ENCODE peak calls at places on chromosomes 7 and 10, in nine cellular contexts. One of them, this sample, is unnamed.

GRCh38 chr7:26958834-26959233 is 94.4 kb upstream of the SKAP2 start:
- DNase-seq in breast epithelium: no peak
- DNase-seq in upper lobe of left lung: no peak
- DNase-seq in sigmoid colon: no peak
- DNase-seq in spleen: no peak
- DNase-seq in HCT116: peak
- DNase-seq in vagina: no peak
- DNase-seq in GM12891: no peak
- DNase-seq in stomach: no peak
- DNase-seq in this sample: no peak

GRCh38 chr10:113291413-113291812 is 261.4 kb upstream of the HABP2 start:
- DNase-seq in upper lobe of left lung: no peak
- DNase-seq in HCT116: no peak
- DNase-seq in vagina: no peak
- DNase-seq in spleen: no peak
- DNase-seq in GM12891: no peak
- DNase-seq in sigmoid colon: no peak
- DNase-seq in breast epithelium: no peak
- DNase-seq in stomach: no peak
- DNase-seq in this sample: no peak

GRCh38 chr7:988963-989529 is 6.1 kb downstream of the CYP2W1 start:
- DNase-seq in breast epithelium: no peak
- DNase-seq in sigmoid colon: no peak
- DNase-seq in vagina: no peak
- DNase-seq in upper lobe of left lung: peak
- DNase-seq in HCT116: no peak
- DNase-seq in GM12891: no peak
- DNase-seq in spleen: no peak
- DNase-seq in stomach: no peak
- DNase-seq in this sample: no peak

GRCh38 chr10:131732631-131733127 is 168.1 kb upstream of the PPP2R2D start:
- DNase-seq in stomach: peak
- DNase-seq in breast epithelium: no peak
- DNase-seq in GM12891: no peak
- DNase-seq in vagina: no peak
- DNase-seq in HCT116: no peak
- DNase-seq in spleen: no peak
- DNase-seq in upper lobe of left lung: no peak
- DNase-seq in sigmoid colon: no peak
- DNase-seq in this sample: no peak

GRCh38 chr10:97494863-97495506 is 3.2 kb downstream of the MMS19 start:
- DNase-seq in breast epithelium: no peak
- DNase-seq in stomach: no peak
- DNase-seq in sigmoid colon: no peak
- DNase-seq in vagina: no peak
- DNase-seq in upper lobe of left lung: no peak
- DNase-seq in HCT116: no peak
- DNase-seq in spleen: no peak
- DNase-seq in GM12891: no peak
- DNase-seq in this sample: no peak

GRCh38 chr7:129434846-129435318 is 650 bp downstream of the STRIP2 start:
- DNase-seq in upper lobe of left lung: peak
- DNase-seq in sigmoid colon: no peak
- DNase-seq in spleen: peak
- DNase-seq in HCT116: no peak
- DNase-seq in stomach: no peak
- DNase-seq in GM12891: no peak
- DNase-seq in vagina: peak
- DNase-seq in breast epithelium: no peak
- DNase-seq in this sample: no peak

GRCh38 chr10:61974611-61975010 is 73.1 kb downstream of the ARID5B start:
- DNase-seq in HCT116: no peak
- DNase-seq in vagina: no peak
- DNase-seq in spleen: no peak
- DNase-seq in upper lobe of left lung: no peak
- DNase-seq in stomach: peak
- DNase-seq in GM12891: no peak
- DNase-seq in sigmoid colon: peak
- DNase-seq in breast epithelium: no peak
- DNase-seq in this sample: no peak

GRCh38 chr10:20059084-20059835 is 243.0 kb downstream of the PLXDC2 start:
- DNase-seq in spleen: no peak
- DNase-seq in breast epithelium: no peak
- DNase-seq in vagina: no peak
- DNase-seq in stomach: no peak
- DNase-seq in GM12891: no peak
- DNase-seq in upper lobe of left lung: no peak
- DNase-seq in HCT116: no peak
- DNase-seq in sigmoid colon: no peak
- DNase-seq in this sample: no peak

GRCh38 chr7:141071260-141071854 is 2.5 kb upstream of the TMEM178B start:
- DNase-seq in spleen: no peak
- DNase-seq in HCT116: peak
- DNase-seq in breast epithelium: no peak
- DNase-seq in vagina: no peak
- DNase-seq in stomach: no peak
- DNase-seq in sigmoid colon: peak
- DNase-seq in upper lobe of left lung: peak
- DNase-seq in GM12891: peak
- DNase-seq in this sample: no peak

DNA sequence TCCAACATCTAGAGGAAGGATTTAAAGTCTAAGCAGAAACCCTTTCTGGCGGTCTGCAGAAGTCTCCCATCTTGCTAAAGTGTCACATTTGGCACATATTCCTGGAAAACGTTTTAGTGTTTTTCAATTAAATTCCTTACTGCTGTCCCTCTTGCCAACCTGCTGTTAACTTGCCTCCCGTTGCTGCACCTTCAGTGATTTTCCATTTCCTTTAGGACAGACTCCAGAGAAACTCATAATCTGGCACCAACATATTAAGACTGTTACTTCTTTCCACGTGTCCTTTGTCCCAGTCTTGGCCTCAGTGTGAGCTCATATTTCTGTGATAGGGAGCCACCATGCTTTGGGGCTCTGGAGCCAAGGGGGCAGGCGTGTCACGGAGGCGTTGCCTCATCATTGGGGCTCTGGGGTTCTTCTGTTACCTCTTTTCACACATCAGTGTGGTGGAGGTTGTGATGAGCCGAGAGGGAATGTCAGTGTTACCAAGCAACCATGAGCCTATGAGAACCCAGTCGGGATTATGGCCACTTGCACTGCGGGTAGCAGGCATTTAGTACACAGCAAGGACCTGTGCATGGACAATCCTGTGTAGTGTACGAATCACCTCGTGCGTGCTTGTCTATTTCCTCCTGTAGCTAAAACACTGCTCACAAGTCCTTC is 26.0 kb upstream of the ZNF32 start:
- DNase-seq in stomach: no peak
- DNase-seq in spleen: no peak
- DNase-seq in upper lobe of left lung: no peak
- DNase-seq in breast epithelium: no peak
- DNase-seq in sigmoid colon: peak
- DNase-seq in HCT116: no peak
- DNase-seq in GM12891: no peak
- DNase-seq in vagina: no peak
- DNase-seq in this sample: no peak
- TF ChIP-seq POLR2AphosphoS5 in stomach: no peak
- TF ChIP-seq POLR2AphosphoS5 in spleen: no peak
- TF ChIP-seq POLR2AphosphoS5 in upper lobe of left lung: no peak
- TF ChIP-seq POLR2AphosphoS5 in breast epithelium: no peak
- TF ChIP-seq POLR2AphosphoS5 in sigmoid colon: no peak
- TF ChIP-seq POLR2AphosphoS5 in HCT116: no peak
- TF ChIP-seq POLR2AphosphoS5 in GM12891: no peak
- TF ChIP-seq POLR2AphosphoS5 in vagina: no peak
- TF ChIP-seq POLR2AphosphoS5 in this sample: no peak

GRCh38 chr10:34526186-34526585 is 288.9 kb downstream of the PARD3 start:
- DNase-seq in breast epithelium: no peak
- DNase-seq in vagina: no peak
- DNase-seq in stomach: no peak
- DNase-seq in spleen: no peak
- DNase-seq in HCT116: no peak
- DNase-seq in upper lobe of left lung: no peak
- DNase-seq in sigmoid colon: no peak
- DNase-seq in GM12891: no peak
- DNase-seq in this sample: no peak
- TF ChIP-seq POLR2A in breast epithelium: no peak
- TF ChIP-seq POLR2A in vagina: no peak
- TF ChIP-seq POLR2A in stomach: no peak
- TF ChIP-seq POLR2A in spleen: no peak
- TF ChIP-seq POLR2A in HCT116: no peak
- TF ChIP-seq POLR2A in upper lobe of left lung: no peak
- TF ChIP-seq POLR2A in sigmoid colon: no peak
- TF ChIP-seq POLR2A in GM12891: no peak
- TF ChIP-seq POLR2A in this sample: no peak

GRCh38 chr10:23399701-23400144 is 39.2 kb upstream of the OTUD1 start:
- DNase-seq in GM12891: no peak
- DNase-seq in spleen: no peak
- DNase-seq in vagina: no peak
- DNase-seq in breast epithelium: no peak
- DNase-seq in HCT116: no peak
- DNase-seq in sigmoid colon: no peak
- DNase-seq in stomach: no peak
- DNase-seq in upper lobe of left lung: no peak
- DNase-seq in this sample: no peak
- TF ChIP-seq POLR2AphosphoS5 in GM12891: no peak
- TF ChIP-seq POLR2AphosphoS5 in spleen: no peak
- TF ChIP-seq POLR2AphosphoS5 in vagina: no peak
- TF ChIP-seq POLR2AphosphoS5 in breast epithelium: no peak
- TF ChIP-seq POLR2AphosphoS5 in HCT116: no peak
- TF ChIP-seq POLR2AphosphoS5 in sigmoid colon: peak
- TF ChIP-seq POLR2AphosphoS5 in stomach: no peak
- TF ChIP-seq POLR2AphosphoS5 in upper lobe of left lung: peak
- TF ChIP-seq POLR2AphosphoS5 in this sample: no peak

DNA sequence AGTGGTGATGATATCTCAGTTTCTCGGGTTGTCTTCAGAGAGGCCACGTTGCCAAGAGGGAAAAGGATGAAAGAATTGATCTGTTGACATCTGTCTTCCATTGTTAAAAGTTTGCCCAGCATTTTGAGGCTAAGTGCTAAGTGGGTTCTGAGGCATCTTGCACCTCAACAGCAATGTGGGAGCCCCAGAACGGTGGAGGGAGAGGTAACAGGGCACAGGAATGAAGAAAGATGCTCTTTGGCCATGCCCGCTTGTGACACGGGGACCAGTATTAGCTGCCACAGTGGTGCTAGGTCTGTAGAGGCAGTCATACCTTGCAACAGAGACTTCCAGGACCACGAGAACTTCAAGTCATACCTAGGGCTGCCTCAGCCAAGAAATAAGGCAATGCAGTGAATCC is 106.6 kb upstream of the NUPR2 start:
- DNase-seq in sigmoid colon: no peak
- DNase-seq in stomach: no peak
- DNase-seq in GM12891: no peak
- DNase-seq in spleen: no peak
- DNase-seq in breast epithelium: no peak
- DNase-seq in HCT116: no peak
- DNase-seq in upper lobe of left lung: no peak
- DNase-seq in vagina: no peak
- DNase-seq in this sample: no peak
- TF ChIP-seq POLR2A in sigmoid colon: no peak
- TF ChIP-seq POLR2A in stomach: no peak
- TF ChIP-seq POLR2A in GM12891: no peak
- TF ChIP-seq POLR2A in spleen: no peak
- TF ChIP-seq POLR2A in breast epithelium: no peak
- TF ChIP-seq POLR2A in HCT116: no peak
- TF ChIP-seq POLR2A in upper lobe of left lung: no peak
- TF ChIP-seq POLR2A in vagina: no peak
- TF ChIP-seq POLR2A in this sample: no peak

GRCh38 chr7:111290982-111291381 is 200.1 kb downstream of the LRRN3 start:
- DNase-seq in stomach: no peak
- DNase-seq in breast epithelium: no peak
- DNase-seq in HCT116: no peak
- DNase-seq in vagina: no peak
- DNase-seq in GM12891: no peak
- DNase-seq in upper lobe of left lung: no peak
- DNase-seq in sigmoid colon: no peak
- DNase-seq in spleen: no peak
- DNase-seq in this sample: no peak

GRCh38 chr7:111294494-111294893 is 203.6 kb downstream of the LRRN3 start:
- DNase-seq in stomach: no peak
- DNase-seq in HCT116: no peak
- DNase-seq in upper lobe of left lung: no peak
- DNase-seq in sigmoid colon: no peak
- DNase-seq in vagina: no peak
- DNase-seq in spleen: no peak
- DNase-seq in breast epithelium: no peak
- DNase-seq in GM12891: no peak
- DNase-seq in this sample: no peak

GRCh38 chr7:111290419-111290818 is 199.5 kb downstream of the LRRN3 start:
- DNase-seq in HCT116: no peak
- DNase-seq in spleen: no peak
- DNase-seq in stomach: no peak
- DNase-seq in sigmoid colon: no peak
- DNase-seq in vagina: no peak
- DNase-seq in upper lobe of left lung: no peak
- DNase-seq in GM12891: no peak
- DNase-seq in breast epithelium: no peak
- DNase-seq in this sample: no peak

DNA sequence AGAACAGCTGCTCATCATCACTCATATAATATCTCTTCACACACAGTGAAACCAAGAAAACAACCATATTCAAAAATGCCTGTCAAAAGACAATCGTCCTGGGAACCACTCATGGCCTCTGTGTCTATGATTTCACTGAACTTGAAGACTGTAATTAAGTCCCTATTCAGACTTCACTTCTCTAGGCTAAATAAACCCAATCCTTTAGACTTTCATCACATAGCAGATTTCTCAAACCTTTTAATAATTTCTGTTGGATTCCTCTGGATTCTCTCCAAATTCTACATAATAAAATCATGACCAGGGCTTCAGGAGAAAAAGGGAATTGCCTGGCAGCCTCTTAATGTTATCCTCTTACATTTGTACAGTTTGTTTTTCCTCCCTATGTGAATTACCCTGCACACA is 201.1 kb downstream of the LRRN3 start:
- DNase-seq in stomach: no peak
- DNase-seq in upper lobe of left lung: no peak
- DNase-seq in spleen: no peak
- DNase-seq in HCT116: no peak
- DNase-seq in GM12891: no peak
- DNase-seq in vagina: no peak
- DNase-seq in sigmoid colon: no peak
- DNase-seq in breast epithelium: no peak
- DNase-seq in this sample: no peak
- TF ChIP-seq POLR2AphosphoS5 in stomach: no peak
- TF ChIP-seq POLR2AphosphoS5 in upper lobe of left lung: no peak
- TF ChIP-seq POLR2AphosphoS5 in spleen: no peak
- TF ChIP-seq POLR2AphosphoS5 in HCT116: no peak
- TF ChIP-seq POLR2AphosphoS5 in GM12891: no peak
- TF ChIP-seq POLR2AphosphoS5 in vagina: no peak
- TF ChIP-seq POLR2AphosphoS5 in sigmoid colon: no peak
- TF ChIP-seq POLR2AphosphoS5 in breast epithelium: no peak
- TF ChIP-seq POLR2AphosphoS5 in this sample: no peak